ENCODE peak calls at places on chromosomes 3 and 15, in four cellular contexts. H is IMR-90, R is H1, Q is H9. I is an unnamed sample.

GRCh38 chr3:197583371-197583770 is 27.6 kb upstream of the BDH1 start:
- DNase-seq in H (no peak), R (no peak), Q (no peak), I (no peak)

GRCh38 chr3:112744825-112745566 is 101.7 kb downstream of the CD200R1L start:
- DNase-seq in H (peak; percentile 31), R (no peak), Q (no peak), I (no peak)

GRCh38 chr3:42148982-42149432 is 57.9 kb downstream of the TRAK1 start:
- DNase-seq in H (peak; percentile 91), R (peak; percentile 65), Q (peak; percentile 92), I (peak; percentile 94)

GRCh38 chr3:129577925-129578742 is 28.3 kb downstream of the PLXND1 start:
- DNase-seq in H (no peak), R (no peak), Q (no peak), I (no peak)

GRCh38 chr15:76470691-76471090 is 134.1 kb downstream of the ISL2 start:
- DNase-seq in H (peak; percentile 67), R (no peak), Q (no peak), I (no peak)

GRCh38 chr3:159786489-159787181 is 202.0 kb upstream of the IL12A start:
- DNase-seq in H (no peak), R (no peak), Q (no peak), I (no peak)

GRCh38 chr15:65547841-65548240 is 17.6 kb downstream of the HACD3 start:
- DNase-seq in H (no peak), R (no peak), Q (no peak), I (no peak)

GRCh38 chr3:63976166-63976861 is 47.0 kb downstream of the PSMD6 start:
- DNase-seq in H (peak; percentile 96), R (no peak), Q (no peak), I (no peak)

GRCh38 chr3:30855390-30855789 is 39.1 kb downstream of the GADL1 start:
- DNase-seq in H (no peak), R (no peak), Q (no peak), I (no peak)

GRCh38 chr3:159829056-159829995 is 159.3 kb upstream of the IL12A start:
- DNase-seq in H (peak; percentile 64), R (no peak), Q (no peak), I (no peak)

GRCh38 chr3:48130321-48130881 is 57.8 kb downstream of the CDC25A start:
- DNase-seq in H (peak; percentile 96), R (no peak), Q (no peak), I (peak; percentile 46)

GRCh38 chr3:15099364-15100098 is 583 bp upstream of the RBSN start:
- DNase-seq in H (no peak), R (no peak), Q (no peak), I (no peak)
- H4K5ac ChIP-seq in H (peak overlapping the region; percentile 91), R (peak overlapping the region; percentile 90), Q (no peak overlapping the region), I (peak overlapping the region; percentile 63)

DNA sequence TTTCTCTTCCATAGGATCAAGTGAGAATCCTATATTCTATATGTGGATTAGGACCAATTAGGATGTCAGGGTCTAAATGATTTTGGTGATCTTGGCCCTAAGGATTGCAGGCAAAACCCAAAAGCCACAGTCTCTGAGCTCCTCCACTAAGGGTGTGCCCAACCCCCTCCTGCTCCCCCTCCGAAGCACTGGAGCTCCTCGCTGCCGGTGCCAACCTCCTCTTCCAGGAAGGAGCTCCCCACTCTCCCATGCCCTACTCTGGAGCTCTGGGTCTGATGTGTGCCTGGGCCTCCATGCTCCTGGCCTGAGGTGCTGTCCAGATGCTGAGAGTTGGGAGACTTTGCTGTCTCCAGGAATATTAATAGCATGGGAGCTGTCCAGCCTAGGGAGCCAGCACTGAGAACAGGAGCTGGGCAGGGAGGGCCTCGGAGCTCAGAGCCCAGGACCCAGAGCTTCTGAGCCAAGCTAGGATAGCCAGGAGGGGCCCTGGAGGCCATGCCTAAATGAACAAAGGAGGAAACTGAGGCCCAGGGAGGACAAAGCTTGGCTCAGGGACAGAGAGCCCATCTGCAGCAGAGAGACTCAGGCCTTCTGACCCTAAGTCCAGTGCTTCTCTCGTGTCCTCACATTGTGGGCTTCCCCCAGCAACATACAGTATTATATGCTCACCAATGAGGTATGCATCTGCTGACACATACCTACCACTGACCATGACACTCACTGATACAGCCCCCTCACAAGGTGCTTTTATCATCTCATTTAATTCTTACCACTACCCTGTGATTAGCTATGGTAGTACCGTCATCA is 36.9 kb upstream of the HERC1 start:
- DNase-seq in H (peak; percentile 85), R (no peak), Q (peak; percentile 76), I (peak; percentile 89)
- H3K9ac ChIP-seq in H (no peak overlapping the region), R (no peak overlapping the region), Q (no peak overlapping the region), I (no peak overlapping the region)

GRCh38 chr15:66941791-66942190 is 123.6 kb upstream of the SMAD3 start:
- DNase-seq in H (no peak), R (no peak), Q (no peak), I (no peak)

GRCh38 chr15:66944121-66944520 is 121.3 kb upstream of the SMAD3 start:
- DNase-seq in H (no peak), R (no peak), Q (no peak), I (no peak)

GRCh38 chr15:66941231-66941711 is 124.1 kb upstream of the SMAD3 start:
- DNase-seq in H (no peak), R (no peak), Q (no peak), I (no peak)

GRCh38 chr15:66943456-66944095 is 121.8 kb upstream of the SMAD3 start:
- DNase-seq in H (no peak), R (no peak), Q (no peak), I (no peak)

DNA sequence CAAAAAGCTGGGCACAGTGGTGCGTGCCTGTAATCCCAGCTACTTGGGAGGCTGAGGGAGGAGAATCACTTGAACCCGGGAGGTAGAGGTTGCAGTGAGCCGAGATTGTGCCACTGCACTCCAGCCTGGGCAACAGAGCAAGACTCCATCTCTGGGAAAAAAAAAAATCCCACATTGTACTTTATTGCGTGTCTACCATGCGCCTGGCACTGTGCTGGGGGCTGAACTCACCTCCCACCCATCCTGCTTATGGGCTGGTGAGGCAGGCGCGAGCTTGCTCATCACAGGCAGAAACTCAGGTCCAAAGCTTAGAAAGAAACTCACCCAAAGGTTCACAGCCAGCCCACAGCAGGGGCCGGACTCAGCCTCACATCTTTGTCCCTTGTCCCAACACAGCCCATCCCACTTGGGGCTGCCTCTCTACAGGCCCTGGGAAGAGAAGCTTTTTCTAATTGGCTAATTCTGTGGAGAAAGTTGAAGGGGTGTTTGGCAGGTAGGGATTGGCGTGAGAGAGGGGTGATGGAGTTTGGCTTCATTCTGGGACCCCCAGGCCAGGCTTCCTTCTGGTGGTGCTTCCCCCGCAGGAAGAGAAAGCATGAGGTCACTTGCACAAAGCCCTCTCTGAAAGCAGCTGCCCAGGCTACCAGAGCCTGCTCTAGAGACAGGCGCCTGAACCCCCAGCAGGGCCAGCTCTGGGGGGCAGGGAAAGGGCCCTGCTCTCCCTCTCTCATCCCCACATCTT is 122.6 kb upstream of the SMAD3 start:
- DNase-seq in H (no peak), R (no peak), Q (no peak), I (no peak)
- H4K5ac ChIP-seq in H (no peak overlapping the region), R (no peak overlapping the region), Q (no peak overlapping the region), I (no peak overlapping the region)

DNA sequence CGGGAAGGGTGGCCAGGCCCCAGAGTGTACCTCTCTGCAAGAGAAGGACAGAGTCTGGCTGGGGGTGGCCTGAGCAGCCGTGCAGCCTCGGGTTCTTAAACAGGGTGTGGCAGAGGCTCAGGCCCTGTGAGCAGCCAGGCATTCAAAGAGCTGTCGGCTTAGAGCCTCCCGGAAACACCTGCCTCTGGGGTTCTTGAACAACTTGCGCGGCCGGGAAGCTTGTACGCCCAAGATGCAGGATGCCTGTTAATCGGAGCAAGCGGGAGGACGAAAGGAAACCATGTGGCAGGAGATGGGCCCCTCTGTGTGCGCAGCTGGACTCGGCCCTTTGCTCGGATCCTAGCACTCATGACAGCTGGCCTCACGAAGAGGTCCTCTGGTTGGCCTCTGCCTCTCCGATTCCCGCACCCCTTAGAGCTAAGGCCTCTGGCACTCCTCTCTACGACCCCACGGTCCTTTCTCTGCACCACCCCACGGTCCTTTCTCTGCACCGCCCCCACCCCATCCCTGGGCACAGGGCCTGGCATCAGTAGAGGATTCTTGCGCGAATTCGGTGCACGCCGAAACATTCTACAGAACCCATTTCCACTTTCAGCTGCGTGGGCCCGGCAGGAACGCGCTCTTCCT is 23.9 kb upstream of the TXNRD3 start:
- DNase-seq in H (no peak), R (no peak), Q (no peak), I (no peak)
- H3K9ac ChIP-seq in H (no peak overlapping the region), R (no peak overlapping the region), Q (no peak overlapping the region), I (no peak overlapping the region)

DNA sequence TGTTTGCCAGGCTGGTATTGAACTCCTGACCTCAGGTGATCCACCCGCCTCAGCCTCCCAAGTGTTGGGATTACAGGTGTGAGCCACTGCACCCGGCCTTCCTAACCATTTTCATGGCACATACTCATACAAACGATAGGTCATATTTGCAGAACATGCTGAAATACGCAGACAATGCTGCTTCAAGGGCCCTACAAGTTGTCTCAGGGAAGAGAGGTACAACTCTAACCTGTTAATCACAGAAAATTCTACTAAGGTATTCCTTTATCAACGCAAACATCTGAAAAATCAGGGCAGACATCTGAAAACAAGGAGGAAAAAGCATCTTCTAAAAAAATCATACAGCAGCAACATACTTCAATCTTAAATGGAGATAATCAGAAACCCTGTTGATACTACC is 39.9 kb downstream of the RAF1 start:
- DNase-seq in H (no peak), R (no peak), Q (no peak), I (no peak)
- H4K5ac ChIP-seq in H (no peak overlapping the region), R (no peak overlapping the region), Q (no peak overlapping the region), I (no peak overlapping the region)

GRCh38 chr3:156643729-156644389 is 30.5 kb upstream of the TIPARP start:
- DNase-seq in H (peak; percentile 75), R (no peak), Q (no peak), I (no peak)
- H3K9ac ChIP-seq in H (no peak overlapping the region), R (no peak overlapping the region), Q (no peak overlapping the region), I (peak overlapping the region; percentile 12)

GRCh38 chr3:33124638-33125037 is 10.8 kb downstream of the CRTAP start:
- DNase-seq in H (no peak), R (no peak), Q (no peak), I (no peak)
- H4K5ac ChIP-seq in H (no peak overlapping the region), R (no peak overlapping the region), Q (no peak overlapping the region), I (no peak overlapping the region)

GRCh38 chr3:186517218-186517617 is 27.0 kb downstream of the CRYGS start:
- DNase-seq in H (no peak), R (no peak), Q (no peak), I (no peak)

GRCh38 chr3:186516645-186517044 is 27.5 kb downstream of the CRYGS start:
- DNase-seq in H (no peak), R (no peak), Q (no peak), I (no peak)

GRCh38 chr3:186520957-186521842 is 23.0 kb downstream of the CRYGS start:
- DNase-seq in H (no peak), R (peak; percentile 42), Q (no peak), I (no peak)

GRCh38 chr3:186520436-186520835 is 23.7 kb downstream of the CRYGS start:
- DNase-seq in H (no peak), R (no peak), Q (no peak), I (no peak)

DNA sequence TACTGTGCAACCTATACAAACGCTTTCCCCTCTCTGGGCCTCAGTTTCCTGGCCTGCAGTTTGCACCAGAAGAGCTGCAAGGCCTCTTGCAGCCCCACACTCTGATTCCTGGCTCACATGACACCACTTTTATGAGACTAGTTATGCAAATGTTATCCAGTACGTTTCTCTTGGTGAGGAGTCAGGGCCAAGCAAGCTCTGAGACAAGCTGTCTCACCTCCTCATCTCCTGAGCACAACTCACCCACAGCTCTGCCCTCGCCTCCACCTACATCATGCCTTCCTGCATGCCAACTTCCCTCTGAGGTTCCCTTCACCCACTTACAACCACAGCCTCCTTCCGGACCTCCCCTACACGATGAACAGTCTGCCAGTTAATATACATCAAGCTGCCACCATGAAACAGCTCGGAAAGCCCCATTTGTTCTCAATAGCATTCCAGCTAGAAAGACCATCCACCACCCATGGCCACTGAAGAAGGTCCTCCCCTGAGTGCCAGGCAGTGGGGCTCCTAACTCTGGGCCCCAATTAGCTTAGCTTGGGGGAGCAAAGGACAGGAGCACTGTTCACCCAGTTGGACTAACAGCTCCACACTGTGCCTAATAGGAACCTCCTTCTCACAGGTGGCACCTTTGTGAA is 25.0 kb downstream of the CRYGS start:
- DNase-seq in H (no peak), R (no peak), Q (no peak), I (no peak)
- H3K9ac ChIP-seq in H (no peak overlapping the region), R (no peak overlapping the region), Q (no peak overlapping the region), I (no peak overlapping the region)